ENCODE peak calls at places on chromosomes 3 and 15, in five cellular contexts. One of them, this sample, is unnamed.

GRCh38 chr3:189513281-189514151 is 117.7 kb upstream of the TP63 start:
- DNase-seq in stimulated activated CD4-positive, alpha-beta T cell treated with anti-CD3 and anti-CD28 coated beads, Interleukin-15, amount 100 ng/mL, for 1 hour: no peak
- DNase-seq in Jurkat, Clone E6-1: no peak
- DNase-seq in psoas muscle: no peak
- DNase-seq in tibial artery: no peak
- DNase-seq in this sample: no peak

GRCh38 chr15:22981336-22981840 is 1.2 kb upstream of the CYFIP1 start:
- DNase-seq in psoas muscle: no peak
- DNase-seq in stimulated activated CD4-positive, alpha-beta T cell treated with anti-CD3 and anti-CD28 coated beads, Interleukin-15, amount 100 ng/mL, for 1 hour: no peak
- DNase-seq in Jurkat, Clone E6-1: no peak
- DNase-seq in tibial artery: no peak
- DNase-seq in this sample: no peak

GRCh38 chr15:74438696-74439316 is 5.0 kb upstream of the SEMA7A start:
- DNase-seq in Jurkat, Clone E6-1: peak; percentile 79
- DNase-seq in tibial artery: peak; percentile 77
- DNase-seq in psoas muscle: peak; percentile 83
- DNase-seq in stimulated activated CD4-positive, alpha-beta T cell treated with anti-CD3 and anti-CD28 coated beads, Interleukin-15, amount 100 ng/mL, for 1 hour: peak; percentile 53
- DNase-seq in this sample: peak; percentile 81

GRCh38 chr15:90007089-90007487 is 6.0 kb downstream of the ZNF710 start:
- DNase-seq in psoas muscle: no peak
- DNase-seq in Jurkat, Clone E6-1: no peak
- DNase-seq in stimulated activated CD4-positive, alpha-beta T cell treated with anti-CD3 and anti-CD28 coated beads, Interleukin-15, amount 100 ng/mL, for 1 hour: no peak
- DNase-seq in tibial artery: no peak
- DNase-seq in this sample: no peak

GRCh38 chr15:38930851-38931572 is 366.4 kb upstream of the RASGRP1 start:
- DNase-seq in Jurkat, Clone E6-1: no peak
- DNase-seq in tibial artery: no peak
- DNase-seq in psoas muscle: no peak
- DNase-seq in stimulated activated CD4-positive, alpha-beta T cell treated with anti-CD3 and anti-CD28 coated beads, Interleukin-15, amount 100 ng/mL, for 1 hour: no peak
- DNase-seq in this sample: no peak

GRCh38 chr3:56839784-56840724 is 38.3 kb upstream of the ARHGEF3 start:
- DNase-seq in stimulated activated CD4-positive, alpha-beta T cell treated with anti-CD3 and anti-CD28 coated beads, Interleukin-15, amount 100 ng/mL, for 1 hour: no peak
- DNase-seq in psoas muscle: no peak
- DNase-seq in tibial artery: no peak
- DNase-seq in Jurkat, Clone E6-1: no peak
- DNase-seq in this sample: no peak

GRCh38 chr3:34073961-34074360 is 275.5 kb downstream of the PDCD6IP start:
- DNase-seq in stimulated activated CD4-positive, alpha-beta T cell treated with anti-CD3 and anti-CD28 coated beads, Interleukin-15, amount 100 ng/mL, for 1 hour: no peak
- DNase-seq in Jurkat, Clone E6-1: no peak
- DNase-seq in psoas muscle: no peak
- DNase-seq in tibial artery: no peak
- DNase-seq in this sample: no peak

GRCh38 chr3:9416139-9416780 is 18.8 kb downstream of the SETD5 start:
- DNase-seq in tibial artery: no peak
- DNase-seq in Jurkat, Clone E6-1: no peak
- DNase-seq in psoas muscle: no peak
- DNase-seq in stimulated activated CD4-positive, alpha-beta T cell treated with anti-CD3 and anti-CD28 coated beads, Interleukin-15, amount 100 ng/mL, for 1 hour: no peak
- DNase-seq in this sample: no peak

GRCh38 chr3:3071136-3071535 is 39.0 kb downstream of the IL5RA start:
- DNase-seq in stimulated activated CD4-positive, alpha-beta T cell treated with anti-CD3 and anti-CD28 coated beads, Interleukin-15, amount 100 ng/mL, for 1 hour: no peak
- DNase-seq in Jurkat, Clone E6-1: no peak
- DNase-seq in tibial artery: no peak
- DNase-seq in psoas muscle: no peak
- DNase-seq in this sample: no peak

This sample was measured in DND-41.